ENCODE peak calls at places on chromosomes 3 and 15, in nine cellular contexts. A is esophagus muscularis mucosa, D is mesenchymal stem cell, Z is A549, M is IMR-90, I is lower lobe of right lung, V is cardiac muscle cell, P is heart right ventricle, B is suprapubic skin. J is an unnamed sample. For H3K4me1, the result is how much of the 10 kb centered on the place peaks cover.

GRCh38 chr15:76844096-76844495 is 61.0 kb downstream of the SCAPER start:
- DNase-seq in P (no peak), D (peak), I (no peak), Z (no peak), M (peak), V (no peak), B (no peak), A (no peak), J (no peak)

GRCh38 chr3:98172621-98173020 is 6.1 kb downstream of the OR5H15 start:
- DNase-seq in V (no peak), I (no peak), P (no peak), Z (no peak), B (no peak), M (no peak), D (no peak), A (no peak), J (no peak)

GRCh38 chr15:96115642-96116041 is 214.9 kb upstream of the NR2F2 start:
- DNase-seq in Z (no peak), B (no peak), P (no peak), V (no peak), D (peak), M (peak), A (peak), I (no peak), J (no peak)

GRCh38 chr3:63295806-63296205 is 17.7 kb downstream of the SYNPR start:
- DNase-seq in M (no peak), A (no peak), Z (no peak), I (no peak), B (no peak), P (no peak), V (no peak), D (no peak), J (no peak)

GRCh38 chr15:60115579-60116415 is 111.7 kb downstream of the FOXB1 start:
- DNase-seq in M (peak), Z (no peak), I (no peak), D (peak), P (no peak), V (no peak), B (no peak), A (peak), J (no peak)

GRCh38 chr3:168881804-168882203 is 781.7 kb downstream of the MECOM start:
- DNase-seq in B (no peak), D (no peak), Z (no peak), A (no peak), P (no peak), I (no peak), M (no peak), V (no peak), J (no peak)

GRCh38 chr3:22225161-22225560 is 474.2 kb upstream of the ZNF385D start:
- DNase-seq in V (peak), B (no peak), D (no peak), P (no peak), I (no peak), A (no peak), Z (no peak), M (no peak), J (no peak)

GRCh38 chr3:50269977-50270413 is 1.0 kb downstream of the SEMA3B start:
- DNase-seq in D (peak), A (no peak), I (no peak), M (peak), P (no peak), Z (peak), B (no peak), V (no peak), J (no peak)

GRCh38 chr15:77599899-77600298 is 32.8 kb downstream of the LINGO1 start:
- DNase-seq in B (no peak), Z (peak), P (peak), I (no peak), V (peak), D (peak), A (no peak), M (peak), J (no peak)

GRCh38 chr15:84810073-84810840 is 6.9 kb upstream of the ALPK3 start:
- DNase-seq in V (no peak), I (no peak), P (no peak), M (peak), B (no peak), Z (no peak), D (peak), A (no peak), J (no peak)

GRCh38 chr3:42518800-42519567 is 16.5 kb downstream of the VIPR1 start:
- DNase-seq in D (no peak), V (peak), B (no peak), Z (no peak), M (no peak), I (no peak), P (no peak), A (no peak), J (no peak)

GRCh38 chr3:14137445-14137844 is 12.6 kb downstream of the TMEM43 start:
- DNase-seq in D (no peak), V (no peak), I (no peak), A (no peak), P (no peak), Z (no peak), B (no peak), M (no peak), J (no peak)

GRCh38 chr3:56960234-56960917 is 100.1 kb upstream of the SPATA12 start:
- DNase-seq in V (no peak), M (no peak), B (no peak), P (no peak), D (no peak), Z (no peak), I (no peak), A (no peak), J (no peak)

GRCh38 chr3:109718822-109719221 is 381.5 kb upstream of the DPPA4 start:
- DNase-seq in M (no peak), A (no peak), D (no peak), Z (no peak), V (no peak), B (no peak), I (no peak), P (no peak), J (no peak)

GRCh38 chr3:53422954-53423708 is 71.3 kb upstream of the CACNA1D start:
- DNase-seq in A (no peak), D (no peak), B (no peak), V (no peak), I (no peak), Z (no peak), M (no peak), P (no peak), J (no peak)

GRCh38 chr3:12308517-12308916 is 19.6 kb downstream of the PPARG start:
- DNase-seq in B (no peak), Z (peak), A (no peak), V (no peak), I (no peak), M (peak), P (no peak), D (peak), J (no peak)

GRCh38 chr15:77034620-77035467 is 36.1 kb downstream of the TSPAN3 start:
- DNase-seq in B (peak), D (no peak), M (no peak), P (no peak), A (no peak), Z (no peak), V (no peak), I (peak), J (peak)

GRCh38 chr15:94584833-94585244 is 353.5 kb downstream of the MCTP2 start:
- DNase-seq in P (peak), B (no peak), I (no peak), Z (no peak), D (no peak), A (no peak), M (no peak), V (no peak), J (no peak)

GRCh38 chr3:38276081-38276916 is 5.8 kb upstream of the SLC22A14 start:
- DNase-seq in M (no peak), D (no peak), V (no peak), I (no peak), Z (no peak), A (no peak), P (no peak), B (no peak), J (no peak)

GRCh38 chr3:124221286-124221821 is 229.4 kb upstream of the ROPN1 start:
- DNase-seq in V (no peak), M (peak), P (no peak), Z (no peak), B (no peak), I (no peak), A (peak), D (no peak), J (no peak)

GRCh38 chr3:169596126-169596525 is 67.4 kb downstream of the MECOM start:
- DNase-seq in D (no peak), Z (no peak), M (no peak), A (no peak), I (no peak), V (no peak), B (no peak), P (no peak), J (no peak)

GRCh38 chr15:99702895-99703602 is 30.2 kb downstream of the LYSMD4 start:
- DNase-seq in Z (no peak), I (no peak), D (no peak), A (no peak), V (no peak), M (peak), B (no peak), P (no peak), J (no peak)

GRCh38 chr3:44992555-44993470 is 16.8 kb downstream of the EXOSC7 start:
- DNase-seq in Z (peak), I (peak), P (no peak), B (no peak), D (peak), M (no peak), A (no peak), V (peak), J (no peak)

DNA sequence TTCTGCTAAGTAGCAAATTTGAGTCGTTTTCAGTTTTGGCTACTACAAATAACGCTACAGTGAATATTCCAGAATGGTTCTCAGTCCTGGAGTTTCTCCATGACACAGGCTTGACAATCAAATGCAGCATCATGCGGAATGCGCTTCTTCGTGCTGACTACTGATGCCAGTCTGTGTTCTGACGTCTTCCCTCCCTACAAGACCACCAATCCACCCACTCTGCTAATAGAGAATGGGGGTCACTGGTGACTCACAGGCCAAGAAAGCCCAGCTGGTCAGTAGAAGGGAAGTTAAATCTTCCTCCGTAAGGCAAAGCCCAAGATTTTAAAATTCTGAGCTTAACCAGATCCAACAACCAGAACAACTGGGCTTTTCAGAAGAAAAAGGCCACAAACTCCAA is 115.1 kb downstream of the XXYLT1 start:
- DNase-seq in B (no peak), M (peak), I (no peak), A (no peak), P (no peak), D (no peak), V (no peak), Z (no peak), J (no peak)
- H3K4me1 ChIP-seq in B (half or more), M (under half), I (half or more), A (half or more), P (half or more), D (under half), V (under half), Z (under half), J (half or more)

GRCh38 chr3:194691481-194692281 is 6.0 kb downstream of the FAM43A start:
- DNase-seq in B (no peak), D (no peak), V (no peak), I (no peak), M (no peak), P (no peak), A (no peak), Z (no peak), J (no peak)

GRCh38 chr3:194689493-194689901 is 3.8 kb downstream of the FAM43A start:
- DNase-seq in B (no peak), A (no peak), M (peak), P (peak), Z (no peak), I (no peak), D (peak), V (no peak), J (no peak)

GRCh38 chr3:194688207-194688711 is 2.6 kb downstream of the FAM43A start:
- DNase-seq in M (peak), V (no peak), D (peak), B (no peak), I (peak), A (no peak), Z (no peak), P (peak), J (no peak)

GRCh38 chr3:194688946-194689345 is 3.3 kb downstream of the FAM43A start:
- DNase-seq in M (no peak), B (no peak), P (no peak), Z (no peak), A (no peak), I (no peak), V (no peak), D (no peak), J (no peak)

GRCh38 chr3:194690501-194691372 is 5.1 kb downstream of the FAM43A start:
- DNase-seq in A (no peak), P (peak), D (no peak), M (peak), Z (no peak), I (no peak), B (no peak), V (no peak), J (no peak)
- H3K4me1 ChIP-seq in A (under half), P (under half), D (under half), M (under half), Z (under half), I (half or more), B (under half), V (under half), J (under half)

DNA sequence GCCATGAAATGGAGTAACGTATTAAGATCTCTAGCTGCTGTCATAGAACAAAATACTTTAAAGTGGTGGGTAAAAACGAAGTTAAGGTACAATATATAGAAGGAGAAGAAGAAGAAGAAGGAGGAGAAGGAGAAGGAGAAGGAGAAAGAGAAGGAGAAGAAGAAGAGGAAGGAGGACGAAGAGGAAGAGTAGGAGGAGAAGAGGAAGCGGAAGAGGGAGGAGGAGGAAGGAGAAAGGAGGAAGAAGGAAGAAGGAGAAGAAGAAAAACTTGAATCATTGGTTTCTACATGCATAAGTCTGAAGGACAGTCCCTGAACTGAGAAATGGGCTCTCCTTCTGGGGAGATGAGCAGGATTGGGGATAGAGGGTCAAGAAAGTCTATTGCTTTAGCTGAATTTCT is 22.4 kb downstream of the WWTR1 start:
- DNase-seq in V (no peak), P (no peak), B (no peak), D (no peak), Z (no peak), I (no peak), A (no peak), M (no peak), J (no peak)
- H3K4me1 ChIP-seq in V (under half), P (under half), B (under half), D (under half), Z (under half), I (under half), A (half or more), M (under half), J (half or more)

DNA sequence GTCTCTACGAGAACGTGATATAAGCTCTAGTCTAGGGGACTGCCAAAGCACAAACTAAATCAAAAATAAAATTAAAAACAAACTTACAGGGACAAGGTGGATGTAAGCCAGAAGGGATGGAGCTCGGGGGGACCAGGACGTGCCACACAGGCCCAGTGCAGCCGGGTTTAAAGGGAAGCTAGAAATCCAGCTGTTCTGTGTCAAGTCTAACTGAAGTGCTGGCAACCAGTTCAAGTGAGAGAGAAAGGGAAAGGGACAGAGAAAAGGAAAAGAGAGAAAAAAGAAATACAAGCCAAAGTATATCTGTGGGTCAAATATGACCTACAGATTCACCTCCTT is 62.5 kb downstream of the CHSY1 start:
- DNase-seq in Z (no peak), B (no peak), P (no peak), M (no peak), A (no peak), D (peak), V (no peak), I (no peak), J (no peak)
- H3K4me1 ChIP-seq in Z (under half), B (half or more), P (under half), M (under half), A (half or more), D (under half), V (under half), I (half or more), J (half or more)

GRCh38 chr15:57596978-57597377 is 5.3 kb downstream of the MYZAP start:
- DNase-seq in B (peak), M (no peak), D (no peak), V (no peak), A (no peak), P (no peak), I (no peak), Z (no peak), J (no peak)
- H3K4me1 ChIP-seq in B (under half), M (under half), D (under half), V (half or more), A (half or more), P (under half), I (under half), Z (under half), J (half or more)

GRCh38 chr15:70875001-70875782 is 17.0 kb downstream of the THAP10 start:
- DNase-seq in M (peak), D (peak), P (peak), I (no peak), B (no peak), V (peak), A (no peak), Z (no peak), J (no peak)
- H3K4me1 ChIP-seq in M (under half), D (under half), P (under half), I (under half), B (under half), V (under half), A (under half), Z (under half), J (under half)

GRCh38 chr3:18134386-18135082 is 290.6 kb downstream of the SATB1 start:
- DNase-seq in A (no peak), B (no peak), I (no peak), D (peak), P (no peak), V (no peak), Z (no peak), M (peak), J (no peak)
- H3K4me1 ChIP-seq in A (under half), B (under half), I (under half), D (under half), P (under half), V (under half), Z (under half), M (under half), J (under half)

GRCh38 chr3:20055020-20055775 is 15.0 kb downstream of the KAT2B start:
- DNase-seq in D (no peak), A (no peak), V (no peak), M (no peak), Z (no peak), B (no peak), I (no peak), P (no peak), J (no peak)
- H3K4me1 ChIP-seq in D (under half), A (half or more), V (under half), M (under half), Z (under half), B (half or more), I (under half), P (under half), J (half or more)

DNA sequence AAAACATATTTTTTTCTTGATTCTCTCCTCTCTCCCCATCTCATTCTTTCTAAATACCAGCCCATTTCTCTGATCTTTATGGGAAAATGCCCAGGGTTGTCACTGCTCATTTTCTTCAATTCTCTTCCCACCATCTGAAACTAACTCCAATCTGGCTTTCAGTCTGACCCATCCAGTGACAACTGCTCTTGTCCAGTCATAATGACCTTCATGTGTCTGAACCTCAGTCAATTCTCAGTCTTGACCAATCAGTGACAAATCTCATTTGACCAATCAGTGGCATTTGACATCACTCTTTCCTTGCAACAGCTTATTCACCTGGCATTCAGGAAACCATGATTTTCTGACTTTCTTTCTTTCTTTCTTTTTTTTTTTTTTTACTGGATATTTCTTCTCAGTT is 15.1 kb downstream of the VEPH1 start:
- DNase-seq in Z (no peak), P (no peak), B (no peak), V (no peak), I (no peak), M (no peak), A (no peak), D (no peak), J (no peak)
- H3K4me1 ChIP-seq in Z (under half), P (under half), B (under half), V (under half), I (under half), M (under half), A (under half), D (under half), J (under half)

GRCh38 chr15:67548532-67548852 is 6.0 kb downstream of the MAP2K5 start:
- DNase-seq in V (no peak), M (no peak), I (no peak), Z (no peak), B (no peak), P (no peak), D (no peak), A (no peak), J (no peak)
- H3K4me1 ChIP-seq in V (under half), M (under half), I (under half), Z (under half), B (under half), P (under half), D (under half), A (half or more), J (under half)

J was measured in vagina.